ENCODE peak calls at places on chromosomes 6 and 20, in five cellular contexts. F is body of pancreas, U is ovary, W is heart left ventricle, P is IMR-90. I is an unnamed sample.

GRCh38 chr6:20655317-20655716 is 121.1 kb downstream of the CDKAL1 start:
- DNase-seq in P (peak; percentile 53), W (no peak), F (no peak), U (no peak), I (no peak)

GRCh38 chr6:160222491-160222890 is 36.1 kb downstream of the SLC22A2 start:
- DNase-seq in F (no peak), U (no peak), W (no peak), P (no peak), I (no peak)

GRCh38 chr6:158717341-158718328 is 67.8 kb downstream of the SYTL3 start:
- DNase-seq in P (no peak), F (no peak), U (no peak), W (no peak), I (no peak)

GRCh38 chr20:37396520-37397075 is 50.7 kb downstream of the SRC start:
- DNase-seq in F (no peak), W (no peak), P (no peak), U (no peak), I (no peak)

GRCh38 chr20:10856237-10856636 is 182.4 kb upstream of the JAG1 start:
- DNase-seq in P (no peak), W (no peak), F (no peak), U (no peak), I (no peak)

GRCh38 chr6:15260099-15260821 is 14.4 kb downstream of the JARID2 start:
- DNase-seq in F (no peak), P (peak; percentile 67), U (no peak), W (no peak), I (no peak)

GRCh38 chr6:73389854-73390253 is 4.8 kb upstream of the DDX43 start:
- DNase-seq in P (no peak), F (no peak), W (no peak), U (no peak), I (no peak)

GRCh38 chr6:150391890-150392289 is 23.1 kb downstream of the IYD start:
- DNase-seq in W (no peak), P (no peak), U (no peak), F (no peak), I (no peak)

GRCh38 chr20:21509597-21510331 is 4.1 kb downstream of the NKX2-2 start:
- DNase-seq in U (no peak), F (no peak), W (no peak), P (peak; percentile 25), I (no peak)

GRCh38 chr6:151068761-151069312 is 170.9 kb upstream of the AKAP12 start:
- DNase-seq in U (no peak), W (no peak), P (peak; percentile 62), F (no peak), I (no peak)

GRCh38 chr20:59779656-59780380 is 153.6 kb downstream of the SYCP2 start:
- DNase-seq in W (no peak), U (no peak), F (no peak), P (no peak), I (no peak)

GRCh38 chr6:75317503-75318206 is 33.1 kb upstream of the TMEM30A start:
- DNase-seq in P (peak; percentile 69), U (no peak), F (no peak), W (no peak), I (no peak)

GRCh38 chr6:27161946-27162603 is 85.4 kb upstream of the PRSS16 start:
- DNase-seq in P (peak; percentile 81), U (peak; percentile 52), W (no peak), F (peak; percentile 54), I (no peak)

GRCh38 chr6:112016335-112016734 is 37.6 kb upstream of the CCN6 start:
- DNase-seq in W (peak; percentile 46), U (no peak), F (no peak), P (peak; percentile 40), I (no peak)

GRCh38 chr20:17369506-17369905 is 142.7 kb downstream of the PCSK2 start:
- DNase-seq in W (no peak), P (no peak), F (no peak), U (no peak), I (no peak)

GRCh38 chr6:43717389-43717788 is 29.8 kb upstream of the MRPS18A start:
- DNase-seq in U (no peak), P (no peak), F (no peak), W (no peak), I (no peak)

GRCh38 chr20:12775041-12775440 is 233.7 kb upstream of the SPTLC3 start:
- DNase-seq in W (no peak), F (no peak), P (no peak), U (no peak), I (peak; percentile 46)

GRCh38 chr20:63297371-63297781 is 4.4 kb downstream of the COL20A1 start:
- DNase-seq in P (no peak), W (no peak), U (no peak), F (no peak), I (no peak)

GRCh38 chr6:13953061-13953705 is 28.4 kb downstream of the RNF182 start:
- DNase-seq in W (no peak), U (no peak), P (peak; percentile 51), F (no peak), I (no peak)

GRCh38 chr6:92945799-92946198 is 473.6 kb downstream of the EPHA7 start:
- DNase-seq in P (no peak), F (no peak), W (no peak), U (no peak), I (no peak)

GRCh38 chr6:11414564-11414963 is 123.0 kb upstream of the TMEM170B start:
- DNase-seq in F (no peak), W (no peak), U (no peak), P (no peak), I (peak; percentile 43)

GRCh38 chr6:16765235-16765634 is 4.0 kb upstream of the ATXN1 start:
- DNase-seq in W (no peak), P (no peak), U (no peak), F (no peak), I (no peak)
- H3K4me1 ChIP-seq in W (peaks cover 10% of the 10 kb centered on the region), P (peaks cover 20% of the 10 kb centered on the region), U (peaks cover 2% of the 10 kb centered on the region), F (peaks cover 16% of the 10 kb centered on the region), I (peaks cover 7% of the 10 kb centered on the region)

GRCh38 chr6:42197574-42198362 is 3.0 kb upstream of the GUCA1B start:
- DNase-seq in W (no peak), F (no peak), U (no peak), P (peak; percentile 90), I (no peak)
- TF ChIP-seq POLR2A in W (no peak), F (no peak), U (no peak), P (no peak), I (no peak)

GRCh38 chr20:23150304-23151007 is 64.3 kb upstream of the CD93 start:
- DNase-seq in W (no peak), F (no peak), P (no peak), U (no peak), I (no peak)
- H3K4me1 ChIP-seq in W (peaks cover 50% of the 10 kb centered on the region), F (no peaks in the 10 kb centered on the region), P (peaks cover 35% of the 10 kb centered on the region), U (peaks cover 6% of the 10 kb centered on the region), I (no peaks in the 10 kb centered on the region)

GRCh38 chr20:43238833-43239232 is 49.1 kb upstream of the PTPRT start:
- DNase-seq in F (no peak), W (no peak), P (no peak), U (no peak), I (no peak)
- TF ChIP-seq POLR2A in F (no peak), W (no peak), P (no peak), U (no peak), I (no peak)

DNA sequence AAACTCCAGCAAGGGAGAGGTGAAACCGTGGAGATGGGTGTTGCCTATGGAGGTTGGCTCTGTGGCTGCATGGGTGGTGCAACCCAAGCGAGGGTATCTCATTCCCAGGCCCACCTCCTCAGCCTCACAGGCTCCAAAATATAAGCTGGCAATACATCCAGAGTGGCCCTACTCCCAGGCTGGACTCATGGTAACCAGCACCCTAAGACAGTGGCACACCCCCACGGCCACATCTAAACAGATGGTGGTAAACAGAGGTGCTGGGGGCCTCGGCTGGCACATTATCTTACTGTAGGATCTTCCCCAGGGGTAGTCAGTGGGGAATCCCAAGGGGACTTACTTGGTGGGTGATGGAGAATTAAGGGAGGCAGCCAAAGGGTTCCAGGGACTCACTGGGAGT is 33.7 kb upstream of the CCND3 start:
- DNase-seq in W (no peak), U (no peak), P (no peak), F (no peak), I (no peak)
- H3K4me1 ChIP-seq in W (no peaks in the 10 kb centered on the region), U (peaks cover 4% of the 10 kb centered on the region), P (peaks cover 7% of the 10 kb centered on the region), F (no peaks in the 10 kb centered on the region), I (no peaks in the 10 kb centered on the region)

GRCh38 chr20:18571578-18571977 is 4.3 kb downstream of the SMIM26 start:
- DNase-seq in P (no peak), W (no peak), F (no peak), U (no peak), I (no peak)

GRCh38 chr20:18571009-18571408 is 3.8 kb downstream of the SMIM26 start:
- DNase-seq in P (no peak), F (no peak), W (no peak), U (no peak), I (no peak)

GRCh38 chr20:18567739-18568091 is 483 bp downstream of the SMIM26 start:
- DNase-seq in U (no peak), P (no peak), F (no peak), W (no peak), I (no peak)

GRCh38 chr20:18566892-18567738 is at the start of gene SMIM26:
- DNase-seq in F (peak; percentile 92), U (peak; percentile 94), W (peak; percentile 92), P (peak; percentile 82), I (peak; percentile 93)
- TF ChIP-seq POLR2A in F (peak; percentile 73), U (peak; percentile 46), W (no peak), P (peak; percentile 61), I (peak; percentile 32)

DNA sequence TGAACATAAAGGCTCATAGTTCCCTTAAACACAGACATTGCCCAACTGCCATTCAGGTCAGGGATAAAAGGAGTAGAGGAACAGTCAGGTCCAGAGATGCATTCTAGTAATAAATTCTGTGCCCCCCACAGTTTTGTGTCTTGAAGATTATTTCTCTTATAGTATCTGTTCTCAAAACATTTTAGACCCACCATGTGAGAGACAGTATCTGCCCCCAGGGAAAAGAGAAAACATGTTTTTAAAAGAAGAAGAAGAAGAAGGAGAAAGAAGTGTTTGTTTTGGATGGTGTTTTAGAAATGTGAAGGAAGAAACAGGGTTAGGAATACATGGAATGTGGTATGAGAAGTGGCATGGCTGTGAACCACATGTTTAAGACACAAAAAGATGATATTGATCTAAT is 629.6 kb upstream of the EPHA7 start:
- DNase-seq in F (no peak), U (no peak), P (no peak), W (no peak), I (no peak)
- H3K4me1 ChIP-seq in F (no peaks in the 10 kb centered on the region), U (no peaks in the 10 kb centered on the region), P (no peaks in the 10 kb centered on the region), W (no peaks in the 10 kb centered on the region), I (peaks cover 3% of the 10 kb centered on the region)

GRCh38 chr20:33732166-33732970 is 572 bp downstream of the ZNF341 start:
- DNase-seq in W (peak; percentile 91), U (peak; percentile 94), P (no peak), F (peak; percentile 93), I (peak; percentile 78)
- TF ChIP-seq POLR2A in W (no peak), U (no peak), P (no peak), F (peak; percentile 69), I (peak; percentile 32)

GRCh38 chr6:141445928-141446628 is 686.6 kb upstream of the GJE1 start:
- DNase-seq in F (no peak), U (no peak), W (no peak), P (no peak), I (no peak)
- H3K4me1 ChIP-seq in F (no peaks in the 10 kb centered on the region), U (no peaks in the 10 kb centered on the region), W (no peaks in the 10 kb centered on the region), P (peaks cover 1% of the 10 kb centered on the region), I (no peaks in the 10 kb centered on the region)

I was measured in prostate gland.